ENCODE peak calls at places on chromosomes 4 and X, in five cellular contexts. E is psoas muscle, X is left lung, O is neuronal stem cell, N is mesendoderm. Z is an unnamed sample. For H3K27me3 and H3K36me3, the result is how much of the 10 kb centered on the place peaks cover.

GRCh38 chr4:103449285-103449684 is 251.1 kb upstream of the CENPE start:
- DNase-seq in E (no peak), X (no peak), O (no peak), N (peak), Z (no peak)

GRCh38 chr4:104493071-104493831 is 1.4 kb downstream of the CXXC4 start:
- DNase-seq in E (no peak), X (no peak), O (no peak), N (peak), Z (peak)

GRCh38 chr4:173257732-173258717 is 76.1 kb downstream of the HMGB2 start:
- DNase-seq in E (peak), X (no peak), O (peak), N (peak), Z (peak)

GRCh38 chr4:123919576-123920098 is 523.0 kb downstream of the SPRY1 start:
- DNase-seq in E (no peak), X (no peak), O (no peak), N (no peak), Z (no peak)

GRCh38 chrX:24594531-24594930 is 52.6 kb downstream of the PCYT1B start:
- DNase-seq in E (no peak), X (no peak), O (no peak), N (no peak), Z (no peak)

GRCh38 chrX:147333821-147334220 is 519.3 kb upstream of the CXorf51A start:
- DNase-seq in E (no peak), X (no peak), O (no peak), N (no peak), Z (no peak)

GRCh38 chrX:2262679-2263055 is 238.1 kb downstream of the DHRSX start:
- DNase-seq in E (no peak), X (no peak), O (no peak), N (peak), Z (peak)

GRCh38 chr4:111602848-111603247 is 542.4 kb upstream of the FAM241A start:
- DNase-seq in E (no peak), X (no peak), O (no peak), N (no peak), Z (peak)

GRCh38 chrX:132671229-132671641 is 182.4 kb upstream of the MBNL3 start:
- DNase-seq in E (no peak), X (no peak), O (no peak), N (peak), Z (peak)

GRCh38 chr4:107743532-107743931 is 23.5 kb upstream of the PAPSS1 start:
- DNase-seq in E (no peak), X (no peak), O (no peak), N (no peak), Z (no peak)

GRCh38 chrX:71917621-71918341 is 7.1 kb downstream of the NHSL2 start:
- DNase-seq in E (no peak), X (no peak), O (no peak), N (peak), Z (peak)

GRCh38 chr4:112939901-112940300 is 109.6 kb upstream of the ANK2 start:
- DNase-seq in E (no peak), X (no peak), O (no peak), N (no peak), Z (no peak)

GRCh38 chr4:55866290-55866907 is 13.0 kb downstream of the EXOC1 start:
- DNase-seq in E (no peak), X (no peak), O (no peak), N (peak), Z (no peak)

GRCh38 chr4:150078996-150079581 is 844 bp downstream of the DCLK2 start:
- DNase-seq in E (peak), X (peak), O (peak), N (peak), Z (peak)

GRCh38 chr4:1983846-1984405 is 24.8 kb downstream of the NELFA start:
- DNase-seq in E (no peak), X (no peak), O (no peak), N (no peak), Z (peak)

GRCh38 chr4:168183717-168184571 is 91.6 kb downstream of the ANXA10 start:
- DNase-seq in E (no peak), X (no peak), O (peak), N (peak), Z (peak)

GRCh38 chr4:52914051-52914605 is 52.0 kb downstream of the RASL11B start:
- DNase-seq in E (no peak), X (no peak), O (no peak), N (peak), Z (no peak)

GRCh38 chr4:158835456-158836369 is 66.9 kb downstream of the FNIP2 start:
- DNase-seq in E (no peak), X (no peak), O (no peak), N (peak), Z (no peak)

GRCh38 chr4:128782076-128782715 is 27.3 kb upstream of the JADE1 start:
- DNase-seq in E (peak), X (no peak), O (no peak), N (no peak), Z (peak)

DNA sequence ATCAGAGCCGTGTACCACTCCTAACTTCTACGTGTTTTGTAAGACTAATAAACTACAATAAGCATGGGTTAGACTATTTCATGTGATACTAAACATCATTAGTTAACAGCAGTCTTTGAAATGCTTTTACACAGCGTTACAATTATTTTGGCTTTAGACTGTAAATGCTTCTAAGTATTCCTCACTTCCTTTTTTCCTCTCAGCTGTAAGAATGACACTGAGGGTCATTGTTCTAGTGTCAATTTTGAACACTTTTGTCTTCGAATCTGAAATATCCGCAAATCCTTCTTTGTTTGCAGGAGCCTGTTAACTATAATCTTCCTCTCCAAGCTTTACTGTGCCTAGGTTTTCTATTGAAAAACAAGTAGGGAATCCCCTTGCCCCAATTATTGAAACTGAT is 1.5 kb downstream of the ABCE1 start:
- DNase-seq in E (no peak), X (no peak), O (no peak), N (no peak), Z (no peak)
- H3K4me3 ChIP-seq in E (peak), X (peak), O (peak), N (no peak), Z (peak)

GRCh38 chrX:112832481-112833095 is 8.0 kb downstream of the AMOT start:
- DNase-seq in E (no peak), X (no peak), O (no peak), N (peak), Z (no peak)
- H3K27me3 ChIP-seq in E (under half), X (under half), O (under half), N (under half), Z (under half)

DNA sequence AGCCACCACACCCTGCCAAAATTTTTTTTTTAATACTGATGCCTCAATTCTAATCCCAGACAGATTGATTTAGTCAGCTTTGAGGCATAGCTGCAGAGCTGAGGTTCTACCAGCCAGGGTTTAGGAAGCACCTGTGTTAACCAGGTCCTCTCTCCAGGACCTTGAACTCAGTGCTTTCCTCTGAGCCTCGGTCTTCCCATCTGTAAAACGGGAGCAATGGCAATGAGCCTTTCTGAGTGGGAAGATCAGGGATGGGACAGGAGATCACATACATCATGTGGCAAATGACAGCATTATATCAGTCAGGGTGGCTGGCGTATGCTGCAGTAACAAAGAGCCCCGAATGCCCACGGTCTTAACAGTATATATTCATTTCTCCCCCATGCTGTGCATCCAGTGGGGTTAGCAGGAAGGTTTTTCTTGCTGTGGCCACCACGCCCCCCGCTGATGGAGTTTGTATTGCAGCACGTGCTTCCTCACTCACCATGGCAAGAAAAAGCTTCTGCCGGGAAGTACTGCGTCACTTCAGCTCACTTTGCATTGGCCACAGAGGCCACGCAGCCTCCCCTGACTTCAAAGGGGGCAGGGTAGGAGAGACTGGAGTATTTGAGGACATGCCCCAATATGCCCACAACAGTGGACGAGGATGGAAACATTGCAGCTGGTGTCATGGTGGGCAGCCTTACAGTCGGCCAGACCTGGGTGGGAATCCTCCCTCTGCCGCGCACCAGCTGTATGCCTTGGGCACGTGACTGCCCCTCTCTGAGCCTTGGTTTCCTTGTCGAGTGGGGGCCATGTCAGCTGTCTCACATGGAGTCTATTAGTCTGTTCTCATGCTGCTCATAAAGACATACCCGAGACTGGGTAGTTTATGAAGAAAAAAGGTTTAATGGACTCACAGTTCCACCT is 24.1 kb upstream of the MRFAP1 start:
- DNase-seq in E (no peak), X (no peak), O (no peak), N (no peak), Z (peak)
- H3K36me3 ChIP-seq in E (under half), X (half or more), O (under half), N (under half), Z (under half)

GRCh38 chr4:180706766-180707165 is 1536.4 kb upstream of the TENM3 start:
- DNase-seq in E (no peak), X (no peak), O (no peak), N (no peak), Z (no peak)
- H3K4me3 ChIP-seq in E (no peak), X (no peak), O (no peak), N (no peak), Z (no peak)

DNA sequence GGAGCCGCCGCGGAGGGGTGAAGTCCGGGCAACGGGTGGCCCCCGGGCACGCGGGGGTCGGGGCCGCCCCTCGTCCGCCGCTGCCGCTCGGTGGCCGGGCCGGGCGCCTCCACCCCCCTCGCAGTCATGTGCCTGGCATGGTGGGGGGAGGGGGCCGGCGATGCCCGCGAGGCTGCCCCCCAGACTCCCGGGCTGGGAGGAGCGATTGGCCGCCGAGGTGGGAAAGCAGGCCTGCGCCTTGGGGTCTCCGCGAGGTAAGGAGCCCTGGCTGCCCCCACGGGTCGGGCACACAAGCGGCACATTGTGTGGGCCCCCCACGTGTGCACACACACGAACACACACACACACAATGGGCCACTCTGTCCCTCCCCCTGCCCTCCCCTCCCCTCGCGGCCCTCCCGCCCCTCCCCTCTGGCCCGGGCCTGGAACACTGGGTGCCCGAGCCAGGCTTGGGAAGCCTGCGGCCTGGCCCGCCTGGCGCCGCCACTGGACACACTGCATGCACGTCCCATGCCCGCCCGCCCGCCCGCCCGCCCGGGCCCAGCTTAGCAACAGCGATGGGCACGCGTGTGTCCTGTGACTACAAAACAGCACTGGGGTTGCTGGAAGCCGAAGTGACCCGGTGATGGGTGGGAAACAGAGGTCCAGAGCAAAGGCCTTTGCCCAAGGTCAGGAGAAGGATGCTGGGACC is 1.3 kb downstream of the SLC6A8 start:
- DNase-seq in E (peak), X (no peak), O (no peak), N (no peak), Z (peak)
- H3K27me3 ChIP-seq in E (under half), X (under half), O (under half), N (under half), Z (under half)

GRCh38 chr4:184721254-184721653 is 12.6 kb downstream of the CENPU start:
- DNase-seq in E (no peak), X (no peak), O (no peak), N (no peak), Z (no peak)
- H3K36me3 ChIP-seq in E (under half), X (under half), O (under half), N (under half), Z (under half)

Z was measured in H7.